ENCODE peak calls at places on chromosome X, in four cellular contexts. E, B, F and O are unnamed samples.

GRCh38 chrX:47178337-47178736 is 15.3 kb upstream of the UBA1 start:
- DNase-seq in E (no peak), B (no peak), F (no peak), O (no peak)

GRCh38 chrX:129665916-129666644 is 11.3 kb upstream of the APLN start:
- DNase-seq in E (no peak), B (no peak), F (no peak), O (no peak)

GRCh38 chrX:84796321-84796720 is 207.4 kb upstream of the APOOL start:
- DNase-seq in E (no peak), B (no peak), F (no peak), O (no peak)

GRCh38 chrX:30892591-30892990 is 3.5 kb upstream of the TAB3 start:
- DNase-seq in E (no peak), B (no peak), F (no peak), O (no peak)

GRCh38 chrX:97367149-97367548 is 483.4 kb downstream of the RPA4 start:
- DNase-seq in E (no peak), B (no peak), F (no peak), O (no peak)

GRCh38 chrX:15719324-15719968 is 18.6 kb upstream of the CA5B start:
- DNase-seq in E (no peak), B (no peak), F (no peak), O (no peak)

GRCh38 chrX:57652705-57653104 is 27.4 kb downstream of the NLRP2B start:
- DNase-seq in E (no peak), B (no peak), F (no peak), O (no peak)

GRCh38 chrX:77668391-77669237 is 117.4 kb downstream of the ATRX start:
- DNase-seq in E (no peak), B (no peak), F (no peak), O (no peak)

GRCh38 chrX:14899607-14900006 is 26.4 kb downstream of the MOSPD2 start:
- DNase-seq in E (no peak), B (no peak), F (no peak), O (peak; percentile 26)

GRCh38 chrX:27565992-27566391 is 24.2 kb upstream of the DCAF8L2 start:
- DNase-seq in E (no peak), B (peak; percentile 73), F (no peak), O (no peak)

GRCh38 chrX:69128573-69128972 is 36.7 kb downstream of the PJA1 start:
- DNase-seq in E (no peak), B (peak; percentile 46), F (no peak), O (no peak)

GRCh38 chrX:120305531-120306145 is 5.6 kb downstream of the TMEM255A start:
- DNase-seq in E (no peak), B (no peak), F (no peak), O (no peak)

GRCh38 chrX:70262952-70263567 is 3.1 kb upstream of the P2RY4 start:
- DNase-seq in E (peak; percentile 46), B (peak; percentile 62), F (no peak), O (peak; percentile 21)

GRCh38 chrX:68823413-68824151 is 5.2 kb upstream of the EFNB1 start:
- DNase-seq in E (no peak), B (no peak), F (no peak), O (no peak)

GRCh38 chrX:38175140-38175539 is 45.5 kb downstream of the SRPX start:
- DNase-seq in E (peak; percentile 37), B (peak; percentile 52), F (no peak), O (no peak)

GRCh38 chrX:30183554-30183953 is 31.8 kb upstream of the MAGEB2 start:
- DNase-seq in E (no peak), B (no peak), F (no peak), O (no peak)

GRCh38 chrX:16711219-16712115 is 1.0 kb downstream of the CTPS2 start:
- DNase-seq in E (peak; percentile 43), B (peak; percentile 51), F (no peak), O (peak; percentile 33)

GRCh38 chrX:24169211-24169610 is 19.7 kb downstream of the ZFX start:
- DNase-seq in E (peak; percentile 53), B (no peak), F (no peak), O (no peak)

GRCh38 chrX:10190367-10190766 is 33.6 kb downstream of the CLCN4 start:
- DNase-seq in E (peak; percentile 54), B (peak; percentile 63), F (no peak), O (no peak)

GRCh38 chrX:114717921-114718320 is 134.0 kb downstream of the HTR2C start:
- DNase-seq in E (peak; percentile 0), B (peak; percentile 44), F (no peak), O (no peak)

GRCh38 chrX:2928583-2929434 is at the start of gene ARSD:
- DNase-seq in E (no peak), B (peak; percentile 89), F (peak; percentile 69), O (peak; percentile 76)

GRCh38 chrX:45068555-45068954 is 132.1 kb downstream of the DIPK2B start:
- DNase-seq in E (no peak), B (no peak), F (no peak), O (no peak)

GRCh38 chrX:34382416-34382815 is 250.3 kb upstream of the FAM47A start:
- DNase-seq in E (no peak), B (no peak), F (no peak), O (no peak)

GRCh38 chrX:54043696-54044125 is 562 bp downstream of the PHF8 start:
- DNase-seq in E (peak; percentile 52), B (peak; percentile 45), F (no peak), O (no peak)

GRCh38 chrX:45515262-45516215 is 314.9 kb upstream of the DIPK2B start:
- DNase-seq in E (no peak), B (peak; percentile 26), F (peak; percentile 48), O (no peak)

GRCh38 chrX:135395064-135395463 is 26.7 kb upstream of the SMIM10L2A start:
- DNase-seq in E (no peak), B (no peak), F (no peak), O (no peak)

GRCh38 chrX:40164751-40165150 is 67.0 kb upstream of the BCOR start:
- DNase-seq in E (no peak), B (no peak), F (no peak), O (no peak)

GRCh38 chrX:124467202-124467601 is 120.8 kb downstream of the SH2D1A start:
- DNase-seq in E (no peak), B (no peak), F (no peak), O (no peak)

GRCh38 chrX:106987488-106987887 is 12.5 kb downstream of the MORC4 start:
- DNase-seq in E (peak; percentile 3), B (no peak), F (no peak), O (no peak)

GRCh38 chrX:105823092-105823454 is 734 bp downstream of the NRK start:
- DNase-seq in E (no peak), B (no peak), F (no peak), O (no peak)

GRCh38 chrX:9788908-9789307 is 2.7 kb downstream of the SHROOM2 start:
- DNase-seq in E (no peak), B (no peak), F (no peak), O (no peak)

GRCh38 chrX:23937100-23937499 is 29.3 kb downstream of the CXorf58 start:
- DNase-seq in E (no peak), B (no peak), F (no peak), O (no peak)

GRCh38 chrX:49064303-49064702 is 5.5 kb downstream of the CCDC120 start:
- DNase-seq in E (no peak), B (no peak), F (no peak), O (no peak)

GRCh38 chrX:3218442-3218841 is 128.0 kb downstream of the MXRA5 start:
- DNase-seq in E (no peak), B (no peak), F (no peak), O (no peak)

GRCh38 chrX:103776586-103776985 is at the start of gene PLP1:
- DNase-seq in E (no peak), B (no peak), F (no peak), O (no peak)

GRCh38 chrX:103773445-103773844 is 3.2 kb upstream of the PLP1 start:
- DNase-seq in E (no peak), B (no peak), F (no peak), O (no peak)

GRCh38 chrX:103779156-103779555 is 2.5 kb downstream of the PLP1 start:
- DNase-seq in E (no peak), B (no peak), F (no peak), O (no peak)

GRCh38 chrX:103774070-103774642 is 2.5 kb upstream of the PLP1 start:
- DNase-seq in E (peak; percentile 7), B (peak; percentile 17), F (no peak), O (no peak)
- TF ChIP-seq CTCF in E (peak; percentile 54), B (peak; percentile 55), F (peak; percentile 32), O (peak; percentile 38)

DNA sequence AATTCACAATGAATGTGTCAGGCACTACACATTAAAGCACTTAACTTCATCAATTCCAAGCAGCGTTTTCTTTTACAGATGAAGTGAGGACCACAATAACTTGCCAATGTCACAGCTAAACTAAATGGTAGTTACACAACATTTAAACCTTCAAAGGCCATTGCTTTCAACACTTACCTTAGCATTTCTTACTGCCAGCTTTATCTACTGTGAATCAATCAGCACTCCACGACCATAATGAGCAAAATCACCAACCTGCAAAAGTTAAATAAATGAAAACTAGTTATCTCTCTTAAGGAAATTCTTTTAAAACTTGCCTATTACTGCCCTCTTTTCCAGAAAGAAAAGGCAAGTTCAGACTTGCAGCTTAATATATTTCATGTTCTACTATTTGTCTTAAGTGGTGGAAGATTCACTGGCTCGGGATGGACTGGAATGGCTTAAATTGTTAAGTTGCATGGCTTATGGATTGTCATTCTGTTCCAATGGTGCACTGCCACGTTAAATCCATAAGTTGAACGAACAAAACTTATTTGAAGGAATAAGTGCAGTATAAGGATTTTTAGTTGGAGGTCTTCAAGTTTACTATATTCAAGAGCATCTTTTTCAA is 8.3 kb downstream of the RBMX start:
- DNase-seq in E (no peak), B (no peak), F (no peak), O (no peak)
- H3K36me3 ChIP-seq in E (peaks cover 98% of the 10 kb centered on the region), B (peaks cover 49% of the 10 kb centered on the region), F (peaks cover 36% of the 10 kb centered on the region), O (peaks cover 4% of the 10 kb centered on the region)

GRCh38 chrX:149877157-149877556 is 3.8 kb upstream of the MAGEA8 start:
- DNase-seq in E (no peak), B (no peak), F (no peak), O (no peak)

GRCh38 chrX:149877636-149878035 is 3.3 kb upstream of the MAGEA8 start:
- DNase-seq in E (no peak), B (no peak), F (no peak), O (no peak)

DNA sequence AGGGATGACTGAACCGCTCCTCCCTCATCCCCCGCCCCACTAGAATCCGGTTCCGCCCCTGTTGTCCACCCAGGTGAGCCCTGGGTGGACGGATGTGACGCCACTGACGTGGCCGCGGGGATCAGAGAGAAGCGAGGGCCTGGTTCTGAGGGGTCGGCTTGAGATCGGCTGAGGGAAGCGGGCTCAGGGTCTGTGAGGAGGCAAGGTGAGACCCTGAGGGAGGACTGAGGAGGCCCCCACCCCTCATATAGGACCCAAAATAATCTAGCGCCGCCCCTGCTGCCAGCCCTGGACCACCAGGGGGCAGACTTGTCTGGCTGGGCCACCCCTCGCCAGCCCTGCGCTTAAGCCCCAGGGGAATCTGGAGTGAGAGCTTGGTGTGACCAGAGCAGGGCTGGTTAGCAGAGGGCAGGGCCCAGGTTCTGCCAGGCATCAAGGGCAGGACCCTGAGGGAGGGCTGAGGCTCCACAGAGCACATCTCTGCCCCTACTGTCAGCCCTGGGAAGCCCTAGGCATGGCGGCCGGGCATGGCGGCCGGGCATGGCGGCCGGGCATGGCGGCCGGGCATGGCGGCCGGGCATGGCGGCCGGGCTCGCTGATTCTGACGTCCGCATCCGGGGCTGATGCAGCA is at the start of gene MAGEA8:
- DNase-seq in E (no peak), B (no peak), F (no peak), O (no peak)
- TF ChIP-seq CTCF in E (peak; percentile 42), B (no peak), F (no peak), O (peak; percentile 52)

GRCh38 chrX:75211976-75212375 is 55.9 kb upstream of the ABCB7 start:
- DNase-seq in E (no peak), B (no peak), F (no peak), O (no peak)
- H3K36me3 ChIP-seq in E (no peaks in the 10 kb centered on the region), B (no peaks in the 10 kb centered on the region), F (no peaks in the 10 kb centered on the region), O (no peaks in the 10 kb centered on the region)